ENCODE peak calls at places on chromosomes 11 and 22, in four cellular contexts. S is stomach, W is A549, M is K562. N is an unnamed sample.

GRCh38 chr11:46725338-46726205 is 6.6 kb downstream of the F2 start:
- DNase-seq in S (no peak), W (no peak), M (no peak), N (no peak)

GRCh38 chr11:43419460-43419859 is 60.7 kb downstream of the TTC17 start:
- DNase-seq in S (peak), W (peak), M (peak), N (peak)

GRCh38 chr11:98227266-98227665 is 793.5 kb upstream of the CNTN5 start:
- DNase-seq in M (no peak), S (no peak), W (no peak), N (no peak)

GRCh38 chr22:50030315-50031188 is 18.0 kb upstream of the IL17REL start:
- DNase-seq in M (peak), S (peak), W (peak), N (peak)

GRCh38 chr22:38177926-38178604 is 3.6 kb downstream of the PLA2G6 start:
- DNase-seq in S (peak), W (peak), M (peak), N (peak)

GRCh38 chr11:27234043-27234668 is 128.9 kb downstream of the CCDC34 start:
- DNase-seq in S (no peak), M (no peak), W (peak), N (peak)

GRCh38 chr11:116724813-116725212 is 48.0 kb downstream of the BUD13 start:
- DNase-seq in S (no peak), M (no peak), W (no peak), N (no peak)

GRCh38 chr11:77191823-77192495 is 63.9 kb downstream of the MYO7A start:
- DNase-seq in S (peak), W (peak), M (peak), N (peak)

GRCh38 chr11:70906101-70906500 is 346.3 kb downstream of the SHANK2 start:
- DNase-seq in M (no peak), W (no peak), S (no peak), N (no peak)

GRCh38 chr11:62147545-62147944 is 23.7 kb downstream of the INCENP start:
- DNase-seq in S (peak), W (no peak), M (no peak), N (no peak)

GRCh38 chr11:12712132-12712531 is 37.9 kb downstream of the TEAD1 start:
- DNase-seq in M (no peak), S (no peak), W (no peak), N (no peak)

GRCh38 chr11:42572231-42572610 is 739.6 kb upstream of the API5 start:
- DNase-seq in W (no peak), S (no peak), M (no peak), N (no peak)

GRCh38 chr11:76041208-76041607 is 165.1 kb downstream of the WNT11 start:
- DNase-seq in W (peak), M (no peak), S (no peak), N (no peak)

GRCh38 chr22:27041745-27042144 is 384.4 kb downstream of the MIAT start:
- DNase-seq in W (no peak), S (no peak), M (no peak), N (no peak)

GRCh38 chr22:27267145-27267544 is 534.4 kb downstream of the MN1 start:
- DNase-seq in M (no peak), W (no peak), S (no peak), N (no peak)

GRCh38 chr11:77153276-77154185 is 25.5 kb downstream of the MYO7A start:
- DNase-seq in S (no peak), W (no peak), M (no peak), N (no peak)

GRCh38 chr11:117557321-117557720 is 229.7 kb downstream of the CEP164 start:
- DNase-seq in W (no peak), S (no peak), M (no peak), N (no peak)

GRCh38 chr11:12242071-12242672 is 131.8 kb downstream of the MICAL2 start:
- DNase-seq in W (no peak), M (peak), S (no peak), N (no peak)

GRCh38 chr11:45163956-45164575 is 17.6 kb downstream of the PRDM11 start:
- DNase-seq in M (no peak), W (no peak), S (no peak), N (no peak)

GRCh38 chr11:27319065-27319464 is 44.0 kb downstream of the CCDC34 start:
- DNase-seq in M (no peak), S (no peak), W (peak), N (peak)

GRCh38 chr22:49768961-49769690 is 58.5 kb downstream of the BRD1 start:
- DNase-seq in M (no peak), S (no peak), W (no peak), N (no peak)

DNA sequence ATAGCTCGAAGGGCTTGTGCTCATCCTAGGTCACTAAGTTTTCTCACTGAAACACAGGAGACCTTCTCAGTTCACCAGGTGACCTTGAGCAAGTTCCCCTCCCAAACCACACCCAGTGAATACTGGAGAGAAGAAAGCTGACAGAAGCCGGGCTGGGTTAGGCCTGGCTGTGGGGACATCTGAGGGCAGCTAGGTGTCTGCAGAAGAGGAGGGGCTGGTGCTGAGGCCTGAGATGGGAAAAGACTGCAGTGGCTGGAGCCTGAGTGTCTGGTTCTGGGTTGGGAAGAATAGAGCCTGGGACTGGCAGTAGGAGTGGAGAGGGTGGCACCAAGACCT is 602 bp upstream of the INPP5J start:
- DNase-seq in S (no peak), M (no peak), W (no peak), N (no peak)
- TF ChIP-seq EP300 in S (no peak), M (no peak), W (no peak), N (no peak)

GRCh38 chr11:57812634-57813033 is 51.0 kb downstream of the CTNND1 start:
- DNase-seq in W (no peak), M (no peak), S (no peak), N (no peak)
- TF ChIP-seq EP300 in W (no peak), M (no peak), S (no peak), N (no peak)

GRCh38 chr11:118592616-118593367 is 14.6 kb upstream of the PHLDB1 start:
- DNase-seq in M (no peak), S (peak), W (no peak), N (no peak)
- TF ChIP-seq EP300 in M (no peak), S (no peak), W (no peak), N (no peak)

GRCh38 chr11:33507356-33507755 is 193.3 kb downstream of the C11orf91 start:
- DNase-seq in M (no peak), W (no peak), S (no peak), N (no peak)

GRCh38 chr11:33505140-33505539 is 195.5 kb downstream of the C11orf91 start:
- DNase-seq in W (no peak), S (no peak), M (no peak), N (no peak)

GRCh38 chr11:33507967-33508366 is 192.7 kb downstream of the C11orf91 start:
- DNase-seq in W (peak), M (no peak), S (no peak), N (peak)
- TF ChIP-seq EP300 in W (no peak), M (no peak), S (no peak), N (no peak)

GRCh38 chr11:112752563-112752962 is 208.7 kb upstream of the NCAM1 start:
- DNase-seq in M (no peak), W (no peak), S (no peak), N (no peak)
- TF ChIP-seq EP300 in M (no peak), W (no peak), S (no peak), N (no peak)

GRCh38 chr22:31288496-31289235 is 3.6 kb downstream of the PIK3IP1 start:
- DNase-seq in W (no peak), M (no peak), S (no peak), N (no peak)

GRCh38 chr22:31287818-31288495 is 4.3 kb downstream of the PIK3IP1 start:
- DNase-seq in S (no peak), W (no peak), M (no peak), N (no peak)

GRCh38 chr22:31284756-31285155 is 7.5 kb downstream of the PIK3IP1 start:
- DNase-seq in W (no peak), S (no peak), M (no peak), N (no peak)

GRCh38 chr22:31284241-31284745 is 8.0 kb downstream of the PIK3IP1 start:
- DNase-seq in S (no peak), W (no peak), M (no peak), N (peak)

DNA sequence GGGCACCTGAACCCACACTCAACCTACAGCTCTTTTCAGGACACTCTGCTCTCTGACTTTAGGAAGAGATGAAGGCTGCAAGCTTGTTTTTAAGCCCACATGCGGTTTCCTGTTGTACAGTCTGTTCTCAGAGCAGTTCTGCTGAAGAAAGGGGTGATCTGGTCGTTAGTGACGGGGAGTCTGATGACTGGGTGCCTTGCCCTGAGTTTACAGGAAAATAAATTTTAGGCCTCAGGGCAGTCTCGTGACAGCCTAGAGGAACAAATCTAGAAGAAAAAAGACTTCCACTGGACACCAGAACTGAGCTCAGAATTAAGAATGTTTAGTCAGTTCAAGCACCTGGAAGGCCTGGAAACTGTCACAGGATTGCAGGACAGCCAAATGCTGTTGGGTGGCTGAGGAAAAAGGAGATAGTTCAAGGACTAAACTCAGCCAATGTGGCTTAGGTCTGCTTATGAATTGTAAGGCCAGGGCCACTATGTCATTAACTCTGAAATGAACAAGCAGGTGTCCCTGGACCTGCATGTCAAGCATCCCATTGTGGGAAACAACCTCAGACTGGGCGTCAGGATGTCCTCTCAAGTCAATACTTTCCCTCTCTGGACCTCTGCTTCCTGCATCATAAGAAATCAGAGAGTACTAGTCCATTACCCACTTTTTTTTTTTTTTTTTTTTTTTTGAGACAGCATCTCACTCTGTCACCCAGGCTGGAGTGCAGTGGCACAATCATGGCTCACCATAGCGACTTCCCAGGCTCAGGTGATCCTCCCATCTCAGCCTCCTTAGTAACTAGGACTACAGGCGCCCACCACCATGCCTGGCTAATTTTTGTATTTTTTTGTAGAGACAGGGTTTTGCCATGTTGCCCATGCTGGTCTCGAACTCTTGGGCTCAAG is 5.7 kb downstream of the PIK3IP1 start:
- DNase-seq in S (no peak), M (no peak), W (no peak), N (no peak)
- TF ChIP-seq EP300 in S (peak), M (no peak), W (no peak), N (no peak)

N was measured in HepG2.